ENCODE peak calls at places on chromosome 11, in four cellular contexts. One of them, this sample, is unnamed.

GRCh38 chr11:69380451-69380901 is 86.5 kb downstream of the MYEOV start:
- DNase-seq in stomach: peak
- DNase-seq in K562: no peak
- DNase-seq in sigmoid colon: peak
- DNase-seq in this sample: peak

GRCh38 chr11:125916683-125917337 is 12.5 kb downstream of the DDX25 start:
- DNase-seq in sigmoid colon: no peak
- DNase-seq in stomach: peak
- DNase-seq in K562: no peak
- DNase-seq in this sample: peak

GRCh38 chr11:65553301-65554001 is 4.7 kb downstream of the LTBP3 start:
- DNase-seq in K562: peak
- DNase-seq in stomach: no peak
- DNase-seq in sigmoid colon: no peak
- DNase-seq in this sample: peak

GRCh38 chr11:95589893-95590612 is 199.5 kb downstream of the FAM76B start:
- DNase-seq in sigmoid colon: no peak
- DNase-seq in K562: no peak
- DNase-seq in stomach: no peak
- DNase-seq in this sample: no peak

GRCh38 chr11:119273721-119274120 is 43.2 kb downstream of the MCAM start:
- DNase-seq in K562: no peak
- DNase-seq in sigmoid colon: no peak
- DNase-seq in stomach: no peak
- DNase-seq in this sample: no peak

GRCh38 chr11:104962852-104963251 is 5.5 kb downstream of the CASP4 start:
- DNase-seq in stomach: no peak
- DNase-seq in sigmoid colon: no peak
- DNase-seq in K562: no peak
- DNase-seq in this sample: no peak

GRCh38 chr11:47270331-47271271 is 668 bp downstream of the MADD start:
- DNase-seq in K562: peak
- DNase-seq in sigmoid colon: peak
- DNase-seq in stomach: no peak
- DNase-seq in this sample: peak

GRCh38 chr11:4704054-4704789 is at the start of gene MMP26:
- DNase-seq in stomach: no peak
- DNase-seq in sigmoid colon: no peak
- DNase-seq in K562: no peak
- DNase-seq in this sample: no peak

GRCh38 chr11:120188831-120189455 is 21.9 kb upstream of the OAF start:
- DNase-seq in K562: no peak
- DNase-seq in stomach: no peak
- DNase-seq in sigmoid colon: peak
- DNase-seq in this sample: no peak

GRCh38 chr11:70142171-70142875 is 60.8 kb upstream of the FADD start:
- DNase-seq in stomach: peak
- DNase-seq in K562: peak
- DNase-seq in sigmoid colon: no peak
- DNase-seq in this sample: no peak

DNA sequence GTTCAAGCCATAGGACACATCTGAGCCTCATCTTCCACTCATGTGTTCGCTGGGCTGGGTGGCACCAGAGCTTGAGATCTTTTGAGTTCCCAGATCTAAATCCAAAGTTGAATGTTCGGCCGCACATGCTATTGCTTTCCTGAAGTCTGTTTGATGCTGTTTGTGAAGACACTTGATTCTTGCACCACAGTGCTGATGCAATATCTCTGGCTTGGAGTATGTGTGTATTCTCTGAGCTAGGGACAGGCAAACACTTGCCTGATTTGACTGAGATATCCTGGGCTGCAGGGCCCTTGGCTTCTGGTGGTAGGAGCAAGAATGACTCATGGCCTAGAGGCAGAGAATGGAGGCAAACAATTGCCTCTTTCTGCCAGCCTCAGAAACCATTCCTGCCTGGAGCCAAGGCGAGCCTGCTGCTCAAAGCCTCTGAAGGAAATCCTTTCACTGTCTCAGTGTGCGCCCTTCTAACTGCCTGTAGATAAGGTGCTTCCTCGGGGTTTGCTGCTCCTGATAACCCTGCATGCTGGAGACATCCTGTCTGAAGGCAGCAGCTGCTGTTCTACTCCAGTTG is 73.0 kb downstream of the CYB5R2 start:
- DNase-seq in K562: no peak
- DNase-seq in stomach: peak
- DNase-seq in sigmoid colon: peak
- DNase-seq in this sample: peak
- TF ChIP-seq POLR2AphosphoS5 in K562: no peak
- TF ChIP-seq POLR2AphosphoS5 in stomach: peak
- TF ChIP-seq POLR2AphosphoS5 in sigmoid colon: peak
- TF ChIP-seq POLR2AphosphoS5 in this sample: no peak

DNA sequence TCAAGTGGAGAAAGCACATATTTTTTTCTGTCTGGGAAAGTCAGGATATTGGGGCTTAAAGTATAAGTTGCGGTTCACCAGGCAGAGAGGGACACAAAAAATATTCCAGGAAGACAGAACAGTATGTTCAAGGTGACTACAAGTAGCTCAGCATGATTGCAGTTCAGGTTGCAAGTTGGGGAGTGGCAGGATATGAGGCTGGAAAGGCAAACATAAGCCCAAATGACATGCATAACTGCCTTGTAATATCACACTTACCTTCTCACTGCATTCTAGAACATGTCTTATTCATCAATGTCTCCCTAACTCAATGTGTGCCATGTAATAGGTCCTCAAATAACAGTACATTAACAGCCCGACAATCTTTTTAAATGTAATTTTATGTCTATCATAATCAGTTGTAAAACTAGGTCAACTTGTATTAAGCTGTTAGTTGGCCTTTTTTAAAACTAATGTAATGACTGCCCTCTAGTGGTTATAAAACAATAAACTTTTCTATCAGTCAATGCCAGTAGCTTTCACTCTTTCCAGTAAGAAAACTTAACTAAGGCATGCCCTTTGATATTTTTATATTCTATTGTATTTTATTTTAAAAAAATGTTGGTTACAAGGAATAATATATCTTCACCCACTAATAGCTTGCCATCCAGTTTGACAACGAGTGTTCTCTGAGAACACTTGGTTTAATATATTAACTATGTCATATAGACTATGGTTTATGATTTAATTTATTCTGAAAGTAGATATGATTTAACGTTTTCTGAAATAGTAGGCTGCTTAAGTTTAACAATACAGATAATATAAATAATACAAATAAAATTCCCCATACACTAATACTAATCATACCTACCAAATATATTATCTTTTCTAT is 39.4 kb upstream of the CFAP300 start:
- DNase-seq in stomach: peak
- DNase-seq in sigmoid colon: no peak
- DNase-seq in K562: peak
- DNase-seq in this sample: peak
- TF ChIP-seq EP300 in stomach: no peak
- TF ChIP-seq EP300 in sigmoid colon: no peak
- TF ChIP-seq EP300 in K562: no peak
- TF ChIP-seq EP300 in this sample: no peak

DNA sequence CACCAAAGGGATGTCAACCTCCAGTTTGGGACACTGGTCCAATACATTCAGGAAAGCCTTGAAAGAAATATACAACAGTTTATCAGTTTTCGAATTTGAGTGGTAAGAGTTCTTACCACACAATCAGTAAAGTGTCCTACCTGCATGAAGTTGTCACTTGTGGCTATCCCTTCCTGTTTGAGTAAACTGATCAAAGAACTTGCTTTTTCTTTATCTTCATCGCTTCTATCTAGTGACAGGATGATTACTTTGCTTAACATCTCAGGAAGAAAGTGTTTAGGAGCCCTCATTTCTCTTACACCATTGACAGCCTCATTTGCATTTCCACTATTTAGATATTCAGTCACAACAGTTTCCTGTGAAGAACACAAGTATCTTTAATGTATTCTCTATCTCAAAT is 8.4 kb downstream of the EIF4G2 start:
- DNase-seq in sigmoid colon: no peak
- DNase-seq in K562: no peak
- DNase-seq in stomach: no peak
- DNase-seq in this sample: no peak
- TF ChIP-seq POLR2AphosphoS5 in sigmoid colon: no peak
- TF ChIP-seq POLR2AphosphoS5 in K562: no peak
- TF ChIP-seq POLR2AphosphoS5 in stomach: no peak
- TF ChIP-seq POLR2AphosphoS5 in this sample: no peak

GRCh38 chr11:86301742-86302091 is 323 bp upstream of the HIKESHI start:
- DNase-seq in stomach: no peak
- DNase-seq in sigmoid colon: no peak
- DNase-seq in K562: no peak
- DNase-seq in this sample: no peak

GRCh38 chr11:86303257-86303656 is 1.2 kb downstream of the HIKESHI start:
- DNase-seq in sigmoid colon: no peak
- DNase-seq in stomach: no peak
- DNase-seq in K562: no peak
- DNase-seq in this sample: no peak

GRCh38 chr11:86302092-86302793 is at the start of gene HIKESHI:
- DNase-seq in sigmoid colon: peak
- DNase-seq in stomach: peak
- DNase-seq in K562: peak
- DNase-seq in this sample: peak
- TF ChIP-seq EP300 in sigmoid colon: no peak
- TF ChIP-seq EP300 in stomach: no peak
- TF ChIP-seq EP300 in K562: no peak
- TF ChIP-seq EP300 in this sample: no peak

DNA sequence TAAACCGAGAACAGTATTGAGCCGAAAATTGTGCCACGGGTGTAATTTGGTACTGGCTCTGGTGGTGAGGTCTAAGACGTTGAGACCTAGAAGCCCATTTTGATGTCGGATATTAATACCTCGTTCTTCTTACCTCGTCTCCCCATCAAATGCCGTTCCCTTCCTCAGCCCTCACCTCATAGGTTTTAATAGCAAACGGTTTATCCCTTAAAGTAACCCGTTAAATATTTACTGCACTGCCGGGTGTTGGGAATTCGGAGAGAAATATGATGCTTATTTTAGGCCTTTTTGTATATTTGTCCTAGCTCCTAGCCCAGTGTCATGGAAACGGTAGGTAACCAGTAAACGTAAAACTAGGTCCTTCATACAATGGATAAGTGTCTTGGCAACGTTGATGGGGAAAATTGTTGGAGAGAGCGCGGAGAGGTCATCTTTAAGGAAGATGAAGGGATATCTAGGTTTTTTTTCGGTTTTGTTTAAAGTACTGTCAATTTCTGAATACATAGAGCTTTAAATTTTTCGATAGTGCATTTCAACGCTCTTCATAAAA is 954 bp downstream of the C11orf58 start:
- DNase-seq in sigmoid colon: no peak
- DNase-seq in stomach: no peak
- DNase-seq in K562: no peak
- DNase-seq in this sample: no peak
- TF ChIP-seq POLR2AphosphoS5 in sigmoid colon: no peak
- TF ChIP-seq POLR2AphosphoS5 in stomach: no peak
- TF ChIP-seq POLR2AphosphoS5 in K562: no peak
- TF ChIP-seq POLR2AphosphoS5 in this sample: no peak

This sample was measured in transverse colon.